ENCODE peak calls at places on chromosomes 3 and 15, in nine cellular contexts. N is PC-9; L is transverse colon; D is CD4-positive, alpha-beta T cell; P is stomach; Y is CD8-positive, alpha-beta T cell; V is ovary; H is right lobe of liver; W is HCT116. O is an unnamed sample. For H3K27me3, the result is how much of the 10 kb centered on the place peaks cover.

GRCh38 chr3:178671261-178672191 is 135.3 kb downstream of the KCNMB2 start:
- DNase-seq in N (peak), L (no peak), D (no peak), P (no peak), Y (no peak), V (no peak), H (no peak), W (no peak), O (no peak)

GRCh38 chr3:52126500-52126899 is 27.7 kb downstream of the POC1A start:
- DNase-seq in N (no peak), L (no peak), D (no peak), P (no peak), Y (no peak), V (no peak), H (no peak), W (no peak), O (no peak)

GRCh38 chr3:38836561-38836960 is 20.5 kb upstream of the SCN10A start:
- DNase-seq in N (no peak), L (no peak), D (no peak), P (no peak), Y (no peak), V (no peak), H (no peak), W (no peak), O (no peak)

GRCh38 chr15:68429691-68430470 is 2.1 kb downstream of the ITGA11 start:
- DNase-seq in N (no peak), L (no peak), D (no peak), P (no peak), Y (no peak), V (no peak), H (no peak), W (no peak), O (no peak)

GRCh38 chr3:155656466-155656865 is 88.4 kb downstream of the PLCH1 start:
- DNase-seq in N (no peak), L (no peak), D (no peak), P (no peak), Y (no peak), V (no peak), H (no peak), W (no peak), O (no peak)

GRCh38 chr15:60704129-60704528 is 225.2 kb upstream of the ICE2 start:
- DNase-seq in N (no peak), L (peak), D (peak), P (no peak), Y (peak), V (no peak), H (no peak), W (no peak), O (no peak)

GRCh38 chr15:85581495-85581894 is 201.1 kb downstream of the AKAP13 start:
- DNase-seq in N (no peak), L (peak), D (peak), P (peak), Y (no peak), V (no peak), H (peak), W (no peak), O (peak)

GRCh38 chr3:27666277-27666676 is 55.8 kb downstream of the EOMES start:
- DNase-seq in N (no peak), L (no peak), D (no peak), P (no peak), Y (no peak), V (no peak), H (no peak), W (no peak), O (no peak)

GRCh38 chr15:41487802-41488201 is 5.9 kb upstream of the ITPKA start:
- DNase-seq in N (no peak), L (no peak), D (no peak), P (no peak), Y (no peak), V (no peak), H (peak), W (no peak), O (no peak)

GRCh38 chr15:77192451-77192850 is 121.5 kb upstream of the TSPAN3 start:
- DNase-seq in N (no peak), L (no peak), D (no peak), P (no peak), Y (no peak), V (no peak), H (no peak), W (no peak), O (no peak)

GRCh38 chr15:63178034-63178433 is 11.4 kb upstream of the RAB8B start:
- DNase-seq in N (no peak), L (no peak), D (no peak), P (no peak), Y (no peak), V (no peak), H (no peak), W (no peak), O (no peak)

GRCh38 chr3:105944721-105945120 is 75.9 kb upstream of the CBLB start:
- DNase-seq in N (no peak), L (no peak), D (no peak), P (no peak), Y (no peak), V (no peak), H (no peak), W (no peak), O (no peak)

GRCh38 chr3:187403768-187404270 is 35.6 kb downstream of the RTP4 start:
- DNase-seq in N (peak), L (no peak), D (no peak), P (no peak), Y (no peak), V (no peak), H (no peak), W (peak), O (no peak)

GRCh38 chr15:73926191-73927002 is at the start of gene LOXL1:
- DNase-seq in N (peak), L (peak), D (no peak), P (peak), Y (no peak), V (peak), H (peak), W (peak), O (peak)

GRCh38 chr15:98616397-98616796 is 31.9 kb upstream of the IGF1R start:
- DNase-seq in N (no peak), L (no peak), D (no peak), P (no peak), Y (no peak), V (no peak), H (no peak), W (no peak), O (no peak)

GRCh38 chr15:98625614-98626013 is 22.7 kb upstream of the IGF1R start:
- DNase-seq in N (no peak), L (no peak), D (no peak), P (no peak), Y (no peak), V (no peak), H (no peak), W (no peak), O (no peak)

GRCh38 chr15:98620020-98620419 is 28.3 kb upstream of the IGF1R start:
- DNase-seq in N (no peak), L (no peak), D (no peak), P (no peak), Y (no peak), V (no peak), H (no peak), W (no peak), O (no peak)

GRCh38 chr15:98626153-98626552 is 22.2 kb upstream of the IGF1R start:
- DNase-seq in N (no peak), L (no peak), D (no peak), P (no peak), Y (no peak), V (no peak), H (no peak), W (no peak), O (no peak)

DNA sequence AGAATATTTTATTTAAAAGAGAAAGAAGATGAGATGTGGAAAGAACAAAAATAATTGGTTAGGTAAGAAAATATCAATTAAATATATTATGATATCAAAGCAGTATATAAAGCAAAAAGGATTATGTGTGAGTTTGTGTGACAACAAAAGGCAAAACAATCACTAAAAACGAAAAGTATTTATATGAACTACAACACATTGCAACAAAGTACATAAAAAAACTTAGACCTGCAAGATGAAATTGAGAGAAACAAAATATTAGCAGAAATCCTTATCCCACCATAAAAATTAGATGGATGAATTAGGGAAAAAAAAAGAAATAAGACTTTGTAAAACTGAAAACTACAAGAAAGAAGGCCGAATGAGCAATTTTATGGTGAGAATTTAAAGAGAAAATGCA is 27.3 kb upstream of the IGF1R start:
- DNase-seq in N (no peak), L (no peak), D (no peak), P (no peak), Y (no peak), V (no peak), H (no peak), W (no peak), O (no peak)
- H3K27me3 ChIP-seq in N (under half), L (half or more), D (under half), P (half or more), Y (under half), V (under half), H (under half), W (half or more), O (half or more)

DNA sequence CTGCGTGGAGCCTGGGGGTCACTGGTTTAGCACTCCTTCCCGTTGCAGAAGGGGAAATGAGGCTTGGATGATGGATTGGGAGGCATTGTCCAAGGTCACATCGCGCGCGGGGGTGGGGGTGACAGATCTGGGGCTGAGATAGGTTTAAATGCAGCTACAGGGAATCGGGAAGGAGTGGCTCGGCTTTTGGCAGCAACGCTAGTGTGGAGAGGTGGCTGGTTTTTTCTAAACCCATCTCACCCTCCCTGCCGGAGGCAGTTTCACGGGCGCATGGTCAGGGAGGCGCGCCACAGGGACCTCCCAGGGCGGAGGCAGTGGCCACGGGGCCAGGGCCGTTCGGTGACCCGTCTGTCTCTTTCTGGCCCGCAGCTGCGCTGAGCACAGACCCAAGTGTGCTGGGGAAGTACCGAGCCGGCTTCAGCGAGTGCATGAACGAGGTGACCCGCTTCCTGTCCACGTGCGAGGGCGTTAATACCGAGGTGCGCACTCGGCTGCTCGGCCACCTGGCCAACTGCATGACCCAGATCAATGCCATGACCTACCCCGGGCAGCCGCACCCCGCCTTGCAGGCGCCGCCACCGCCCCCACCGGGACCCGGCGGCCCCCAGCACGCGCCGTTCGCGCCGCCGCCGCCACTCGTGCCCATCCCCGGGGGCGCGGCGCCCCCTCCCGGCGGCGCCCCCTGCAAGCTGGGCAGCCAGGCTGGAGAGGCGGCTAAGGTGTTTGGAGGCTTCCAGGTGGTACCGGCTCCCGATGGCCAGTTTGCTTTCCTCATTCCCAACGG is 1.6 kb downstream of the HES1 start:
- DNase-seq in N (peak), L (peak), D (no peak), P (peak), Y (peak), V (peak), H (peak), W (no peak), O (peak)
- TF ChIP-seq CTCF in N (peak), L (no peak), D (peak), P (no peak), Y (peak), V (no peak), H (peak), W (no peak), O (peak)

GRCh38 chr15:57380854-57381253 is 4.5 kb downstream of the CGNL1 start:
- DNase-seq in N (no peak), L (no peak), D (no peak), P (no peak), Y (no peak), V (no peak), H (no peak), W (no peak), O (no peak)
- H3K27ac ChIP-seq in N (no peak), L (no peak), D (no peak), P (peak), Y (no peak), V (no peak), H (peak), W (no peak), O (no peak)

DNA sequence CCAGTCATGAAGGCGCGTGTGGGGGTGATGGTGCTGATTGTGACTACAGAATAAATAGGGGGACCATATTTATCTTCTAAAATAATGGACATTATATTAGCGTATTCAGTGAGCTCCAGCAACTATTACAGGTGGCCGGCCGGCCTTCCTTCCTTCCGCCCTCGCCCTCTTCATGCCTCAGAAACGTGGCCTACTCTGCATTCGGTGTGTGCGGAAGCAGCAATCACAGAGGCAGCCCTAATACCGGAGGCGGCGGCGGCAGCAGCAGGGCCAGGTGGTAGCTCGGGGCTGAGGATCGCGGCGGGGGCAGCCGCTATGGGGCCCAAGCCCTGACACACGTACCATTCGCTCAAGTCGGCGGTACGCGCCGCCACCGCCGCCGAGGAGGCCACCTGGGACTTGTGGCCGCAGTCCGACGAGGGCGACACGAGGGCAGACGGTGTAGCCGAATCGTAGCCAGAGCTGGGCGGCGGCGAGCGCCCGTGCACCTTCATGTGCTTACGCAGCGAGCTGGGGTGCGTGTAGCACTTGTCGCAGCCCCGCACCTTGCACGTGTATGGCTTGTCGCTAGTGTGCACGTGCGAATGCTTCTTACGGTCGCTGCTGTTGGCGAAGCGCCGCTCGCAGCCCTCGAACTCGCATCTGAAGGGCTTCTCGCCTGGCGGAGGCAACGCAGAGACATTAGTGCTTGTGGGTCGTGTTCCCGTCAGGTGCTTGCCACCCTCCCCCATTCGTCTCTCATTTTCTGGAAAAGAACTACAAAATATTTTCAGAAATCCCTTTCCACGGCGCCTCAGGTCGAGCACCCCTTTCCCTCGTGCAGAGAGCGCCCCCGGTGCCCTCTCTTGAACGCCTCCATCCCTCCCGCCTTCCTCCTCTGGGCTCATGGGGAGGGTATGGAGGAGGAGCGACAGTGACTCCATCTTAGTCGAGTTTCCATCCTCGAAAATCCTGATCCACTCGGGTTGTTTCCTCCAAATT is 15.5 kb downstream of the ZIC4 start:
- DNase-seq in N (no peak), L (no peak), D (no peak), P (no peak), Y (no peak), V (no peak), H (no peak), W (no peak), O (no peak)
- H3K27me3 ChIP-seq in N (under half), L (half or more), D (half or more), P (half or more), Y (under half), V (under half), H (under half), W (under half), O (half or more)

GRCh38 chr3:43503067-43503728 is 118.6 kb downstream of the ANO10 start:
- DNase-seq in N (no peak), L (no peak), D (no peak), P (no peak), Y (no peak), V (no peak), H (no peak), W (peak), O (no peak)
- TF ChIP-seq CTCF in N (peak), L (peak), D (peak), P (no peak), Y (peak), V (no peak), H (peak), W (peak), O (peak)

DNA sequence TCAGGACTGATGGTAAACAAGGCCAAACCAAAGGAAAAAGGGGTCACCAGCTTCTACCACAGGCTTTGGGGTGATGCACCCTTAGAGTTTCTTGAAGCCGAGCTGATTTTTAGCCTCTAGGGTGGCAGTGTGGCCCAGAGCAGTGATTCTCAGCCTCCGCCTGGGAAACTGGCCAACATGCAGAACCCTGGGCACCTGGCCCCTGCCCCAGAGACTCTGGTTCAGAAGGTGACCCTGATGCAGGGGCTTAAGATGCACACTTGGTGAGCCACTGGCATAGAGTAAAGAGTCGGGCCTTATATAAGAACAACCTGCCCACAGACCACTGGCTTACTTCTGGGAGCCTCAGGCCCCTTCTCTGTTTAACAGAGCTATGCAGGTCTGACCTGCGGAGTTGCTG is 44.5 kb downstream of the SYNM start:
- DNase-seq in N (no peak), L (no peak), D (no peak), P (no peak), Y (no peak), V (no peak), H (no peak), W (no peak), O (no peak)
- H3K27ac ChIP-seq in N (no peak), L (peak), D (no peak), P (no peak), Y (no peak), V (no peak), H (no peak), W (no peak), O (no peak)

GRCh38 chr3:147410126-147410517 is 957 bp downstream of the ZIC1 start:
- DNase-seq in N (no peak), L (no peak), D (no peak), P (no peak), Y (no peak), V (no peak), H (no peak), W (no peak), O (no peak)
- H3K27me3 ChIP-seq in N (under half), L (half or more), D (half or more), P (half or more), Y (half or more), V (under half), H (under half), W (under half), O (half or more)

DNA sequence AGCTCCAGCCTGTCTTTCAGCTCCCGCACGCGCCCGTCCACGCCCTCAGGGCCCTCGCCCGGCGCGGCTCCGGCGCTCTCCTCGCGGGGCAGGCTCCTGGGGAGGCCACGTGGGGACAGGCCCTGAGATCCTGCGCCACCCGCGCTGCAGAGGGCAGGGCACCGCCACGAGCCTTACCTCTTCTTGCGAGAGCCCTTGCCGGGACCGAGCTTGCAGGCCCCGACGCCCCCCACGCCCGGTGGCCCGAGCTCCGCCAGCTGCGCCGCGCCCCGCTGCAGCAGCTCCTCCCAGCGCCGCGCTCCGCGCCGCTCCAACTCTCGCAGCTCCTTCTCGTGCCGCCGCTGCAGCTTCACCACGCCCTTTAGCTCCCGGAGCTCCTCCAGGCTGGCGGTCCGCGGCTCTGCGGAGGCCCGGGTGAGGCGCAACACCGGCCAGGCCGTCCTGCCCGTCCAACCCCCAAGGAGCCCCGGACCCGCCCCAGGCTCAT is 8.3 kb upstream of the ANKRD63 start:
- DNase-seq in N (peak), L (peak), D (no peak), P (peak), Y (no peak), V (no peak), H (no peak), W (no peak), O (peak)
- TF ChIP-seq CTCF in N (no peak), L (no peak), D (no peak), P (no peak), Y (no peak), V (no peak), H (no peak), W (no peak), O (no peak)

DNA sequence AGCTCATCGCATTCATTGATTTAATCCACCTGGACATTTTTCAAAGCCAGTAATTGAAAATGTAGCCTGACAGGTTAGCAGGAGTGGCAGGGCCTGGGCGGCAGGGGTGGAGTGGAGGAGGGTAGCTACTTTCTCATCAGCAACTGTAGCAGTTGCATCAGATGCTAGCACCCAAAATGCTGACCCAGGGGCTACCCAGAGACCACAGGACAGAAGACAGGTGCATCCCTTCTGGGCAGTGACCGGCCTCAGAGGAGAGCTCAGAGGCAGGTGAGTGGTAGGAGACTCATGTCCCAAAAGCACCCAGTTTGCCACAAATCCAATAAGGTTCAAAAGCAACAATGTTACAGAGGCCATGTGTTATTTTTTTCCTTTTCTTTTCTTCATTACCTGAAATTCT is 242.3 kb downstream of the CD47 start:
- DNase-seq in N (no peak), L (no peak), D (no peak), P (no peak), Y (no peak), V (no peak), H (no peak), W (no peak), O (no peak)
- H3K27ac ChIP-seq in N (no peak), L (no peak), D (no peak), P (no peak), Y (no peak), V (no peak), H (no peak), W (no peak), O (no peak)